ENCODE peak calls at places on chromosome 5, in six cellular contexts. One of them, this sample, is unnamed.

GRCh38 chr5:165325201-165325600 is 1819.8 kb downstream of the MAT2B start:
- ATAC-seq in CD8-positive, alpha-beta T cell: no peak
- ATAC-seq in CD4-positive, CD25-positive, alpha-beta regulatory T cell: no peak
- ATAC-seq in psoas muscle: no peak
- ATAC-seq in gastrocnemius medialis: no peak
- ATAC-seq in HepG2: no peak
- ATAC-seq in this sample: no peak

GRCh38 chr5:140977003-140977402 is 10.7 kb downstream of the PCDHAC2 start:
- ATAC-seq in CD8-positive, alpha-beta T cell: no peak
- ATAC-seq in CD4-positive, CD25-positive, alpha-beta regulatory T cell: no peak
- ATAC-seq in psoas muscle: peak; percentile 36
- ATAC-seq in gastrocnemius medialis: peak; percentile 70
- ATAC-seq in HepG2: no peak
- ATAC-seq in this sample: peak; percentile 41

GRCh38 chr5:83492331-83492730 is 20.8 kb downstream of the VCAN start:
- ATAC-seq in CD8-positive, alpha-beta T cell: no peak
- ATAC-seq in CD4-positive, CD25-positive, alpha-beta regulatory T cell: no peak
- ATAC-seq in psoas muscle: no peak
- ATAC-seq in gastrocnemius medialis: no peak
- ATAC-seq in HepG2: peak; percentile 57
- ATAC-seq in this sample: no peak

GRCh38 chr5:95403996-95404395 is 12.8 kb downstream of the FAM81B start:
- ATAC-seq in CD8-positive, alpha-beta T cell: no peak
- ATAC-seq in CD4-positive, CD25-positive, alpha-beta regulatory T cell: no peak
- ATAC-seq in psoas muscle: no peak
- ATAC-seq in gastrocnemius medialis: no peak
- ATAC-seq in HepG2: no peak
- ATAC-seq in this sample: no peak

GRCh38 chr5:106959447-106959846 is 711.3 kb downstream of the EFNA5 start:
- ATAC-seq in CD8-positive, alpha-beta T cell: no peak
- ATAC-seq in CD4-positive, CD25-positive, alpha-beta regulatory T cell: no peak
- ATAC-seq in psoas muscle: no peak
- ATAC-seq in gastrocnemius medialis: no peak
- ATAC-seq in HepG2: no peak
- ATAC-seq in this sample: no peak

GRCh38 chr5:90134381-90134780 is 275.2 kb downstream of the CETN3 start:
- ATAC-seq in CD8-positive, alpha-beta T cell: no peak
- ATAC-seq in CD4-positive, CD25-positive, alpha-beta regulatory T cell: no peak
- ATAC-seq in psoas muscle: no peak
- ATAC-seq in gastrocnemius medialis: no peak
- ATAC-seq in HepG2: no peak
- ATAC-seq in this sample: no peak

GRCh38 chr5:956941-957729 is 51.5 kb upstream of the NKD2 start:
- ATAC-seq in CD8-positive, alpha-beta T cell: peak; percentile 68
- ATAC-seq in CD4-positive, CD25-positive, alpha-beta regulatory T cell: peak; percentile 34
- ATAC-seq in psoas muscle: peak; percentile 39
- ATAC-seq in gastrocnemius medialis: no peak
- ATAC-seq in HepG2: peak; percentile 41
- ATAC-seq in this sample: peak; percentile 56

GRCh38 chr5:143541943-143542797 is 138.7 kb upstream of the NR3C1 start:
- ATAC-seq in CD8-positive, alpha-beta T cell: no peak
- ATAC-seq in CD4-positive, CD25-positive, alpha-beta regulatory T cell: no peak
- ATAC-seq in psoas muscle: peak; percentile 69
- ATAC-seq in gastrocnemius medialis: peak; percentile 74
- ATAC-seq in HepG2: no peak
- ATAC-seq in this sample: no peak

GRCh38 chr5:40615586-40616193 is 64.0 kb upstream of the PTGER4 start:
- ATAC-seq in CD8-positive, alpha-beta T cell: peak; percentile 73
- ATAC-seq in CD4-positive, CD25-positive, alpha-beta regulatory T cell: peak; percentile 37
- ATAC-seq in psoas muscle: no peak
- ATAC-seq in gastrocnemius medialis: no peak
- ATAC-seq in HepG2: no peak
- ATAC-seq in this sample: peak; percentile 39

GRCh38 chr5:4977421-4977820 is 162.7 kb upstream of the ADAMTS16 start:
- ATAC-seq in CD8-positive, alpha-beta T cell: no peak
- ATAC-seq in CD4-positive, CD25-positive, alpha-beta regulatory T cell: no peak
- ATAC-seq in psoas muscle: no peak
- ATAC-seq in gastrocnemius medialis: no peak
- ATAC-seq in HepG2: no peak
- ATAC-seq in this sample: no peak

GRCh38 chr5:126360467-126360866 is 62.7 kb upstream of the GRAMD2B start:
- ATAC-seq in CD8-positive, alpha-beta T cell: no peak
- ATAC-seq in CD4-positive, CD25-positive, alpha-beta regulatory T cell: no peak
- ATAC-seq in psoas muscle: no peak
- ATAC-seq in gastrocnemius medialis: no peak
- ATAC-seq in HepG2: no peak
- ATAC-seq in this sample: no peak

GRCh38 chr5:65482280-65482726 is 583 bp upstream of the ADAMTS6 start:
- ATAC-seq in CD8-positive, alpha-beta T cell: peak; percentile 25
- ATAC-seq in CD4-positive, CD25-positive, alpha-beta regulatory T cell: peak; percentile 43
- ATAC-seq in psoas muscle: peak; percentile 20
- ATAC-seq in gastrocnemius medialis: peak; percentile 40
- ATAC-seq in HepG2: peak; percentile 17
- ATAC-seq in this sample: peak; percentile 29

GRCh38 chr5:179343902-179344300 is 1.4 kb downstream of the ADAMTS2 start:
- ATAC-seq in CD8-positive, alpha-beta T cell: no peak
- ATAC-seq in CD4-positive, CD25-positive, alpha-beta regulatory T cell: no peak
- ATAC-seq in psoas muscle: peak; percentile 75
- ATAC-seq in gastrocnemius medialis: no peak
- ATAC-seq in HepG2: peak; percentile 39
- ATAC-seq in this sample: peak; percentile 40

GRCh38 chr5:179345429-179346321 is at the start of gene ADAMTS2:
- ATAC-seq in CD8-positive, alpha-beta T cell: no peak
- ATAC-seq in CD4-positive, CD25-positive, alpha-beta regulatory T cell: no peak
- ATAC-seq in psoas muscle: peak; percentile 66
- ATAC-seq in gastrocnemius medialis: peak; percentile 47
- ATAC-seq in HepG2: no peak
- ATAC-seq in this sample: peak; percentile 79

GRCh38 chr5:179346401-179346800 is 1.1 kb upstream of the ADAMTS2 start:
- ATAC-seq in CD8-positive, alpha-beta T cell: no peak
- ATAC-seq in CD4-positive, CD25-positive, alpha-beta regulatory T cell: no peak
- ATAC-seq in psoas muscle: no peak
- ATAC-seq in gastrocnemius medialis: no peak
- ATAC-seq in HepG2: no peak
- ATAC-seq in this sample: no peak

GRCh38 chr5:179344301-179345178 is 721 bp downstream of the ADAMTS2 start:
- ATAC-seq in CD8-positive, alpha-beta T cell: no peak
- ATAC-seq in CD4-positive, CD25-positive, alpha-beta regulatory T cell: peak; percentile 19
- ATAC-seq in psoas muscle: peak; percentile 46
- ATAC-seq in gastrocnemius medialis: peak; percentile 15
- ATAC-seq in HepG2: no peak
- ATAC-seq in this sample: peak; percentile 30

DNA sequence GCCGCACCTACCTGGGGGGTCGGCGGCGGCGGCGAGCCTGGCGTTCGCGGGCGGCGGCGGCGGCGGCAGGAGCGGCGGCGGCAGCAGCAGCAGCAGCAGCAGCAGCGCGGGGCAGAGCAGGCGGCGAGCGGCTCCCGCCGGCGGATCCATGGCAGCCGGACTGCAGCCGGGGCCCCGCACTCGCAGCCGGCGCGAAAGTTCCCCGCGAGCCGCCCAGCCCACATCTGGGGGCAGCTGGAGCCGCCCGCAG is 157 bp downstream of the ADAMTS2 start:
- ATAC-seq in CD8-positive, alpha-beta T cell: no peak
- ATAC-seq in CD4-positive, CD25-positive, alpha-beta regulatory T cell: no peak
- ATAC-seq in psoas muscle: no peak
- ATAC-seq in gastrocnemius medialis: peak; percentile 31
- ATAC-seq in HepG2: no peak
- ATAC-seq in this sample: no peak
- H3K4me3 ChIP-seq in CD8-positive, alpha-beta T cell: no peak overlapping the region
- H3K4me3 ChIP-seq in CD4-positive, CD25-positive, alpha-beta regulatory T cell: no peak overlapping the region
- H3K4me3 ChIP-seq in psoas muscle: peak overlapping the region; percentile 73
- H3K4me3 ChIP-seq in gastrocnemius medialis: peak overlapping the region; percentile 56
- H3K4me3 ChIP-seq in HepG2: no peak overlapping the region
- H3K4me3 ChIP-seq in this sample: peak overlapping the region; percentile 41

GRCh38 chr5:72767289-72768010 is 49.0 kb upstream of the TNPO1 start:
- ATAC-seq in CD8-positive, alpha-beta T cell: no peak
- ATAC-seq in CD4-positive, CD25-positive, alpha-beta regulatory T cell: no peak
- ATAC-seq in psoas muscle: no peak
- ATAC-seq in gastrocnemius medialis: no peak
- ATAC-seq in HepG2: peak; percentile 100
- ATAC-seq in this sample: no peak
- H3K4me3 ChIP-seq in CD8-positive, alpha-beta T cell: no peak overlapping the region
- H3K4me3 ChIP-seq in CD4-positive, CD25-positive, alpha-beta regulatory T cell: no peak overlapping the region
- H3K4me3 ChIP-seq in psoas muscle: no peak overlapping the region
- H3K4me3 ChIP-seq in gastrocnemius medialis: no peak overlapping the region
- H3K4me3 ChIP-seq in HepG2: no peak overlapping the region
- H3K4me3 ChIP-seq in this sample: no peak overlapping the region

GRCh38 chr5:181111010-181111409 is 20.0 kb downstream of the OR2V1 start:
- ATAC-seq in CD8-positive, alpha-beta T cell: no peak
- ATAC-seq in CD4-positive, CD25-positive, alpha-beta regulatory T cell: no peak
- ATAC-seq in psoas muscle: no peak
- ATAC-seq in gastrocnemius medialis: no peak
- ATAC-seq in HepG2: no peak
- ATAC-seq in this sample: no peak

GRCh38 chr5:181119105-181119504 is 11.9 kb downstream of the OR2V1 start:
- ATAC-seq in CD8-positive, alpha-beta T cell: no peak
- ATAC-seq in CD4-positive, CD25-positive, alpha-beta regulatory T cell: no peak
- ATAC-seq in psoas muscle: no peak
- ATAC-seq in gastrocnemius medialis: no peak
- ATAC-seq in HepG2: no peak
- ATAC-seq in this sample: no peak

GRCh38 chr5:181118369-181118768 is 12.6 kb downstream of the OR2V1 start:
- ATAC-seq in CD8-positive, alpha-beta T cell: no peak
- ATAC-seq in CD4-positive, CD25-positive, alpha-beta regulatory T cell: no peak
- ATAC-seq in psoas muscle: no peak
- ATAC-seq in gastrocnemius medialis: no peak
- ATAC-seq in HepG2: no peak
- ATAC-seq in this sample: no peak

GRCh38 chr5:181114844-181115778 is 15.9 kb downstream of the OR2V1 start:
- ATAC-seq in CD8-positive, alpha-beta T cell: no peak
- ATAC-seq in CD4-positive, CD25-positive, alpha-beta regulatory T cell: no peak
- ATAC-seq in psoas muscle: no peak
- ATAC-seq in gastrocnemius medialis: no peak
- ATAC-seq in HepG2: no peak
- ATAC-seq in this sample: no peak

DNA sequence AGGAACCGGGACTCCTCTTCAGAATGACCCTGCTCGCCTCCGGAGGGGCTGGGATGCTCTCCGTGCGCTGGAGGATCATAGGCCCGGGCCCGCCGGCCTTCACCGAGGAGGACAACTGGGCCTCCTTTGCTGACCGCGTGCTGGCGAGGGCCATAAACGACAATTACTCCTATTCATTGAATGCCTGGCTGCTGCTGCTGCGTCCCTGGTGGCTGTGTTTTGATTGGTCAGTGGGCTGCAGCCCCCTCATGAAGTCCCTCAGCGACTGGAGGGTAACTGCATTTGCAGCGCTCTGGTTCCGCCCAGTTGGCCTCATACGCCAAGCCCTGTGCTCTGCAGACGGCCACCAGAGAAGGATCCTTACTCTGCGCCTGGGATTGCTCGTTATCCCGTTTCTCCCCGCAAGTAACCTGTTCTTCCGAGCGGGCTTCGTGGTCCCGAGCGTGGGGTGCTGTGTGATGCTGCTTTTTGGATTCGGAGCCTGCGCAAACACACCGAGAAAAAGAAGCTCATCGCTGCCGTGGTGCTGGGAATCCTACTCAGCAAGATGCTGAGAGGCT is 16.6 kb downstream of the OR2V1 start:
- ATAC-seq in CD8-positive, alpha-beta T cell: no peak
- ATAC-seq in CD4-positive, CD25-positive, alpha-beta regulatory T cell: no peak
- ATAC-seq in psoas muscle: no peak
- ATAC-seq in gastrocnemius medialis: no peak
- ATAC-seq in HepG2: no peak
- ATAC-seq in this sample: no peak
- H3K4me3 ChIP-seq in CD8-positive, alpha-beta T cell: no peak overlapping the region
- H3K4me3 ChIP-seq in CD4-positive, CD25-positive, alpha-beta regulatory T cell: no peak overlapping the region
- H3K4me3 ChIP-seq in psoas muscle: no peak overlapping the region
- H3K4me3 ChIP-seq in gastrocnemius medialis: no peak overlapping the region
- H3K4me3 ChIP-seq in HepG2: no peak overlapping the region
- H3K4me3 ChIP-seq in this sample: no peak overlapping the region

GRCh38 chr5:14675865-14676300 is 11.4 kb downstream of the OTULIN start:
- ATAC-seq in CD8-positive, alpha-beta T cell: peak; percentile 55
- ATAC-seq in CD4-positive, CD25-positive, alpha-beta regulatory T cell: peak; percentile 38
- ATAC-seq in psoas muscle: no peak
- ATAC-seq in gastrocnemius medialis: no peak
- ATAC-seq in HepG2: no peak
- ATAC-seq in this sample: no peak
- H3K4me3 ChIP-seq in CD8-positive, alpha-beta T cell: peak overlapping the region; percentile 6
- H3K4me3 ChIP-seq in CD4-positive, CD25-positive, alpha-beta regulatory T cell: peak overlapping the region; percentile 77
- H3K4me3 ChIP-seq in psoas muscle: no peak overlapping the region
- H3K4me3 ChIP-seq in gastrocnemius medialis: no peak overlapping the region
- H3K4me3 ChIP-seq in HepG2: no peak overlapping the region
- H3K4me3 ChIP-seq in this sample: no peak overlapping the region

DNA sequence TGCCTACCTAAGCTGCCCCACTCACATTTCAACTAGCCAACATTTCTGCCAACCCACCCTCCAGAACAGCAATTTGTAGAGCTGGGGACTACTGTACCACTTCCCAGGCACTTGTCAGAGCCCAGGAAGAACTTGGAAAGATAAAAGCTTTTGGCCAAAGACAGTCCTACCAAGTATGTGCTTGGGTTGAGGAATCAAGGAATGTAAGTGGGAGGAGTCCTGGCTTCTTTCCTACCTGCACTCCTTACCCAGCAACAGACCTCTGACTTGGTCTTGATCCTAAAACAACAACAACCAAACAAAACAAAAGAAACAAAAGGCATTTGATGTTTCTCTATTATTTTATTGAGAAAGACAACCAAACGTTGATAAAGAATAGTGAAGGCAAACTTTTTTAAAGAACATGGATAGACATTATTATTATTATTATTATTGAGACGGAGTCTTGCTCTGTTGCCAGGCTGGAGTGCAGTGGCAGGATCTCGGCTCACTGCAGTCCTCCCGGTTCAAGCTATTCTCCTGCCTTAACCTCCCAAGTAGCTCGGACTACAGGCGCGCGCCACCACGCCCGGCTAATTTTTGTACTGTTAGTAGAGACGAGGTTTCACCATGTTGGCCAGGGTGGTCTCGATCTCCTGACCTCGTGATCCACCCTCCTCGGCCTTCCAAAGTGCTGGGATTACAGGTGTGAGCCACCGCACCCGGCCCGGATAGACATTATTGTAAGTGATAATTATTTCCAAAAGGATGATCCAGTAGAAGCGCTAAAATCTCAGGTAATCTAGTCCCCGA is 33.5 kb downstream of the ANXA2R start:
- ATAC-seq in CD8-positive, alpha-beta T cell: no peak
- ATAC-seq in CD4-positive, CD25-positive, alpha-beta regulatory T cell: no peak
- ATAC-seq in psoas muscle: no peak
- ATAC-seq in gastrocnemius medialis: no peak
- ATAC-seq in HepG2: no peak
- ATAC-seq in this sample: no peak
- H3K4me3 ChIP-seq in CD8-positive, alpha-beta T cell: peak overlapping the region; percentile 70
- H3K4me3 ChIP-seq in CD4-positive, CD25-positive, alpha-beta regulatory T cell: peak overlapping the region; percentile 94
- H3K4me3 ChIP-seq in psoas muscle: peak overlapping the region; percentile 74
- H3K4me3 ChIP-seq in gastrocnemius medialis: peak overlapping the region; percentile 69
- H3K4me3 ChIP-seq in HepG2: no peak overlapping the region
- H3K4me3 ChIP-seq in this sample: no peak overlapping the region

GRCh38 chr5:80034559-80034958 is 589 bp upstream of the THBS4 start:
- ATAC-seq in CD8-positive, alpha-beta T cell: no peak
- ATAC-seq in CD4-positive, CD25-positive, alpha-beta regulatory T cell: no peak
- ATAC-seq in psoas muscle: no peak
- ATAC-seq in gastrocnemius medialis: no peak
- ATAC-seq in HepG2: no peak
- ATAC-seq in this sample: no peak
- H3K4me3 ChIP-seq in CD8-positive, alpha-beta T cell: no peak overlapping the region
- H3K4me3 ChIP-seq in CD4-positive, CD25-positive, alpha-beta regulatory T cell: no peak overlapping the region
- H3K4me3 ChIP-seq in psoas muscle: peak overlapping the region; percentile 59
- H3K4me3 ChIP-seq in gastrocnemius medialis: peak overlapping the region; percentile 49
- H3K4me3 ChIP-seq in HepG2: no peak overlapping the region
- H3K4me3 ChIP-seq in this sample: no peak overlapping the region